ENCODE peak calls at places on chromosomes 11 and 22, in six cellular contexts. U, Y, B, V, K and S are unnamed samples.

GRCh38 chr22:39148727-39149535 is 3.5 kb downstream of the CBX7 start:
- DNase-seq in U (peak; percentile 65), Y (no peak), B (no peak), V (peak; percentile 50), K (no peak), S (peak; percentile 56)

GRCh38 chr22:39259698-39260097 is 14.9 kb upstream of the PDGFB start:
- DNase-seq in U (no peak), Y (no peak), B (no peak), V (no peak), K (no peak), S (no peak)

GRCh38 chr11:6666302-6667183 is 10.9 kb upstream of the DCHS1 start:
- DNase-seq in U (no peak), Y (no peak), B (no peak), V (no peak), K (no peak), S (no peak)

GRCh38 chr22:40829131-40829530 is 10.0 kb upstream of the SLC25A17 start:
- DNase-seq in U (no peak), Y (no peak), B (no peak), V (no peak), K (no peak), S (no peak)

GRCh38 chr22:33888821-33889220 is 31.5 kb downstream of the LARGE1 start:
- DNase-seq in U (no peak), Y (no peak), B (no peak), V (no peak), K (no peak), S (no peak)

GRCh38 chr11:46250071-46251052 is 27.1 kb upstream of the CREB3L1 start:
- DNase-seq in U (no peak), Y (no peak), B (peak; percentile 30), V (no peak), K (no peak), S (no peak)

GRCh38 chr11:17719028-17719939 is at the start of gene MYOD1:
- DNase-seq in U (no peak), Y (no peak), B (no peak), V (no peak), K (peak; percentile 61), S (no peak)

GRCh38 chr11:69244286-69244685 is 49.7 kb upstream of the MYEOV start:
- DNase-seq in U (no peak), Y (no peak), B (no peak), V (peak; percentile 6), K (no peak), S (no peak)

GRCh38 chr11:125954123-125954944 is 8.5 kb downstream of the VSIG10L2 start:
- DNase-seq in U (no peak), Y (no peak), B (no peak), V (no peak), K (no peak), S (no peak)

GRCh38 chr11:72641900-72642814 is 32.1 kb downstream of the PDE2A start:
- DNase-seq in U (no peak), Y (peak; percentile 48), B (no peak), V (peak; percentile 33), K (peak; percentile 57), S (no peak)

DNA sequence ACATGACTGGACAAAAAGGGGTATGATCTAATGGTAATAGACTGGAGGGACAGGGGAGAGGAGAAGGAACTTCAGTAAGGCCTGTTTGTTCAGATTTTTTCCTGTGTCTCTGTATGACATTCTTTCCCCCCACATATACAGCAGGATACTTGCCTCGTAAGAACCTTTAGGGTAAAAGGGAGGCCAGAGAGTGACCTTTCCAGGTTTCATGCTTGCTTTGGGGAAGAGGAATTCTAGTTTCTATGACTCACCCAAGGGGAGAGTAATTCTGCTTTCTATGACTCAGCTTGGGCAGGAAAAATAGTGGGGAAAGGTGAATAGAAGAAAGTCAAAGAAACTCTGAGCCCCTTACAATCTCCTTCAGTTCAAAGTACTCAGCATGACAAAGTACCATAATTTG is 457.0 kb downstream of the DLG2 start:
- DNase-seq in U (no peak), Y (no peak), B (peak; percentile 99), V (no peak), K (no peak), S (no peak)
- H3K4me3 ChIP-seq in U (no peak overlapping the region), Y (no peak overlapping the region), B (peak overlapping the region; percentile 33), V (no peak overlapping the region), K (no peak overlapping the region), S (no peak overlapping the region)

GRCh38 chr11:2464451-2465165 is 19.8 kb downstream of the KCNQ1 start:
- DNase-seq in U (no peak), Y (peak; percentile 19), B (no peak), V (peak; percentile 18), K (no peak), S (no peak)

GRCh38 chr11:2466869-2467694 is 22.3 kb downstream of the KCNQ1 start:
- DNase-seq in U (peak; percentile 60), Y (peak; percentile 18), B (no peak), V (peak; percentile 49), K (no peak), S (no peak)

GRCh38 chr11:2467695-2468055 is 22.9 kb downstream of the KCNQ1 start:
- DNase-seq in U (no peak), Y (peak; percentile 14), B (no peak), V (no peak), K (no peak), S (no peak)

GRCh38 chr11:2465201-2466068 is 20.6 kb downstream of the KCNQ1 start:
- DNase-seq in U (no peak), Y (peak; percentile 89), B (no peak), V (peak; percentile 20), K (no peak), S (no peak)

DNA sequence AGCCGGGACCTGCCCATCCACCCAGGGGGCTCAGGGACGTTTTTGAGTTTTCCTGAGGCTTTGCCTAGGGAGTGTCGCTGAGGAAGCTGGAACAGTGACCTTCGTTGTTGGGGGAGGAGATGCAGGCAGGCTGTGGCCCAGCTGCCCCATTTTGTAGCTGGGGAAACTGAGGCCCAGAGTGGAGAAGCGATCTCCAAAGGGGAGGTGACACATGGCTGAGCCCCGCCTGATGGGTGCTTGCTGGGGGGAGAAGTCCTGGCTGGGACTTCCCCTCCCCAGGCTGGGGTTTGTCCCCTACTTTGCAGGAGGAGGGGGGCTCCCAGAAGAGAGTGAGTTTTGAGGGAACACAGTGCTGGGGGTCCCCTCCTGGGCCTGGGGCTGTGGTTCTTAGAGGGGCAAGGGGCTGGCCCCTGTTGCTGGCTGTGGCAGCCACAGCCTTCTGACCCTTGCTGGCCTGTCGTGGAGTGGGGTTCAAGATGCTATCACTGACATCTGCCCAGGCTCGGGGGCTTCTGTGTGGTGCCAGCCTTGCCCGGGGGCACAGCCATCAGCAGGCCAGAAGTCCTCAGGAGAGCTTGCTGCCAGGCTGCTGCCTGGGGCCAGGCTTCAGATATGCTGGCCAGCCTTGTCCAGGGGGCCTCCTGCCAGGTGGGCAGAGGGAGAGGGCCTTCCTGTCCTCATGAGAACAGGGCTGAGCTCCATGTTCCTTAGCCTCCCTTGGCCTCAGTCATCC is 21.4 kb downstream of the KCNQ1 start:
- DNase-seq in U (no peak), Y (peak; percentile 13), B (no peak), V (peak; percentile 12), K (no peak), S (no peak)
- H3K4me1 ChIP-seq in U (peaks cover 71% of the 10 kb centered on the region), Y (peaks cover 55% of the 10 kb centered on the region), B (no peaks in the 10 kb centered on the region), V (peaks cover 10% of the 10 kb centered on the region), K (peaks cover 25% of the 10 kb centered on the region), S (peaks cover 29% of the 10 kb centered on the region)

DNA sequence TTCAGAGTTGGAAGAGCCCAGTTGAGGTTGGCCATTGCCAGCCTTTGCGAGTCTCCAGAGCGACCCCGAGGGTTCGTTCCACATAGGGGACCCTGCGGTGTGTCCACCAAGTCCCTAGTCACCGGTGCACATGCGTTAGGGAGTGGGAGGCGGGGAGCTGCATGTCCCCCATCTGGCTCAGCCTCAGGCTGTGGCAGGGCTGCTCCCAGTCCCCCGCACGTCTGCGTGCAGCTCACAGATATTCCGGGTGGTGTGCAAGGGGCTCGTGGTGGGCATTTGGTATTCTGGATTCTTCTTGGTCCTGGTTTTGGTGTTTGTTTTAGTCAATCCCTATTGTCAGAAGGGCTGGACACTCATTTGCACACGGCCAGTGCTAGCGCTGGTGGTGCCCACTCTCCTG is 48.8 kb downstream of the MUC6 start:
- DNase-seq in U (no peak), Y (no peak), B (no peak), V (no peak), K (no peak), S (no peak)
- H3K36me3 ChIP-seq in U (peaks cover 47% of the 10 kb centered on the region), Y (no peaks in the 10 kb centered on the region), B (no peaks in the 10 kb centered on the region), V (peaks cover 5% of the 10 kb centered on the region), K (peaks cover 38% of the 10 kb centered on the region), S (peaks cover 11% of the 10 kb centered on the region)

GRCh38 chr22:49791682-49792081 is 36.0 kb downstream of the BRD1 start:
- DNase-seq in U (no peak), Y (no peak), B (no peak), V (no peak), K (no peak), S (no peak)

GRCh38 chr22:49795521-49795920 is 32.2 kb downstream of the BRD1 start:
- DNase-seq in U (no peak), Y (no peak), B (no peak), V (no peak), K (no peak), S (no peak)

GRCh38 chr22:49793871-49794270 is 33.8 kb downstream of the BRD1 start:
- DNase-seq in U (no peak), Y (no peak), B (no peak), V (no peak), K (no peak), S (no peak)

GRCh38 chr22:49792107-49792506 is 35.6 kb downstream of the BRD1 start:
- DNase-seq in U (no peak), Y (no peak), B (no peak), V (no peak), K (no peak), S (no peak)

DNA sequence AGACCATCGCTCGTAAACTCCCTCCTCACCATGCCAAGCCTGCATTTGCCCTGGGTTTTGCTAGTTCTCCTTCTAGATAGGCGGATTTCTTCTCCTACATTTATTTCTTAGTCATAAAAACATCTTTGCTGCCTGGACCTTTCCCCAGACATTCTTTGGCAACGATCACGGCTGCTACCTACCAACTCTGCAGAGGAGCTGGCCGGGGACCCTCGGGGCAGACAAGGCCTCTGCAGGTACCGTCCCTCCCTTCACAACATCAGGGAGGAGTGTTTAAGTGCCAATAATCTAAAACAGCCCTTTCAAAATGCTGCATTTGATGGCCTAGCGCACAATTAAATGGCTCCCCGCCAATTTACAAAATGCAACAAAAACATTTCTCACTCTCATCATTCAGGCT is 34.4 kb downstream of the BRD1 start:
- DNase-seq in U (no peak), Y (no peak), B (no peak), V (no peak), K (no peak), S (no peak)
- H3K4me3 ChIP-seq in U (no peak overlapping the region), Y (no peak overlapping the region), B (no peak overlapping the region), V (no peak overlapping the region), K (no peak overlapping the region), S (no peak overlapping the region)

GRCh38 chr11:8720868-8721739 is 38.5 kb downstream of the RPL27A start:
- DNase-seq in U (no peak), Y (no peak), B (peak; percentile 88), V (peak; percentile 82), K (no peak), S (no peak)
- H3K4me1 ChIP-seq in U (no peaks in the 10 kb centered on the region), Y (peaks cover 45% of the 10 kb centered on the region), B (peaks cover 68% of the 10 kb centered on the region), V (peaks cover 15% of the 10 kb centered on the region), K (no peaks in the 10 kb centered on the region), S (peaks cover 35% of the 10 kb centered on the region)